ENCODE peak calls at places on chromosome 19, in four cellular contexts. I, F, H and J are unnamed samples.

GRCh38 chr19:33809960-33810359 is 13.3 kb downstream of the KCTD15 start:
- DNase-seq in I (no peak), F (peak), H (no peak), J (peak)

GRCh38 chr19:46489445-46490272 is 6.0 kb downstream of the PNMA8B start:
- DNase-seq in I (peak), F (peak), H (no peak), J (peak)

GRCh38 chr19:54882758-54883157 is 8.7 kb downstream of the FCAR start:
- DNase-seq in I (peak), F (no peak), H (no peak), J (no peak)

GRCh38 chr19:38836438-38837303 is 5.1 kb upstream of the ECH1 start:
- DNase-seq in I (no peak), F (no peak), H (no peak), J (no peak)

GRCh38 chr19:9431475-9431874 is 3.9 kb downstream of the ZNF266 start:
- DNase-seq in I (peak), F (peak), H (peak), J (peak)

GRCh38 chr19:50516456-50516855 is 2.7 kb upstream of the ASPDH start:
- DNase-seq in I (no peak), F (no peak), H (no peak), J (no peak)

GRCh38 chr19:42560731-42561130 is 32.5 kb upstream of the CEACAM1 start:
- DNase-seq in I (no peak), F (no peak), H (no peak), J (no peak)

GRCh38 chr19:19782783-19783182 is 38.8 kb downstream of the ZNF506 start:
- DNase-seq in I (no peak), F (no peak), H (no peak), J (no peak)

GRCh38 chr19:1038995-1039645 is 787 bp upstream of the ABCA7 start:
- DNase-seq in I (no peak), F (peak), H (no peak), J (peak)

GRCh38 chr19:40191836-40192646 is 815 bp downstream of the MAP3K10 start:
- DNase-seq in I (peak), F (peak), H (peak), J (peak)

GRCh38 chr19:31306006-31306753 is 43.1 kb downstream of the TSHZ3 start:
- DNase-seq in I (no peak), F (no peak), H (no peak), J (no peak)

GRCh38 chr19:43700368-43701015 is 15.4 kb upstream of the IRGC start:
- DNase-seq in I (peak), F (peak), H (no peak), J (peak)

GRCh38 chr19:12828494-12828893 is 5.9 kb downstream of the RTBDN start:
- DNase-seq in I (peak), F (no peak), H (no peak), J (no peak)

GRCh38 chr19:16899566-16900075 is 10.8 kb downstream of the F2RL3 start:
- DNase-seq in I (peak), F (peak), H (no peak), J (no peak)

GRCh38 chr19:57096640-57097361 is 23.0 kb upstream of the USP29 start:
- DNase-seq in I (no peak), F (no peak), H (no peak), J (no peak)

GRCh38 chr19:4638330-4638729 is 986 bp upstream of the TNFAIP8L1 start:
- DNase-seq in I (no peak), F (no peak), H (no peak), J (no peak)

GRCh38 chr19:39802958-39803357 is 24.3 kb downstream of the LEUTX start:
- DNase-seq in I (peak), F (no peak), H (no peak), J (no peak)

GRCh38 chr19:14168993-14169392 is 32.6 kb upstream of the ASF1B start:
- DNase-seq in I (no peak), F (no peak), H (no peak), J (no peak)

GRCh38 chr19:33665776-33666175 is 44.0 kb downstream of the CHST8 start:
- DNase-seq in I (no peak), F (no peak), H (no peak), J (no peak)

GRCh38 chr19:34365463-34366401 is 736 bp downstream of the GPI start:
- DNase-seq in I (peak), F (peak), H (no peak), J (peak)

GRCh38 chr19:33344210-33344609 is 29.3 kb upstream of the CEBPG start:
- DNase-seq in I (peak), F (no peak), H (peak), J (no peak)

GRCh38 chr19:8023371-8023770 is 17.9 kb upstream of the ELAVL1 start:
- DNase-seq in I (no peak), F (no peak), H (no peak), J (no peak)

GRCh38 chr19:16202320-16203255 is 4.9 kb downstream of the AP1M1 start:
- DNase-seq in I (no peak), F (no peak), H (no peak), J (no peak)

GRCh38 chr19:3631053-3631861 is 4.7 kb upstream of the CACTIN start:
- DNase-seq in I (no peak), F (no peak), H (no peak), J (no peak)

GRCh38 chr19:3623716-3624115 is 2.9 kb downstream of the CACTIN start:
- DNase-seq in I (no peak), F (no peak), H (no peak), J (no peak)

GRCh38 chr19:3625996-3626472 is 556 bp downstream of the CACTIN start:
- DNase-seq in I (peak), F (peak), H (no peak), J (no peak)

GRCh38 chr19:3626473-3627350 is at the start of gene CACTIN:
- DNase-seq in I (peak), F (peak), H (peak), J (peak)

DNA sequence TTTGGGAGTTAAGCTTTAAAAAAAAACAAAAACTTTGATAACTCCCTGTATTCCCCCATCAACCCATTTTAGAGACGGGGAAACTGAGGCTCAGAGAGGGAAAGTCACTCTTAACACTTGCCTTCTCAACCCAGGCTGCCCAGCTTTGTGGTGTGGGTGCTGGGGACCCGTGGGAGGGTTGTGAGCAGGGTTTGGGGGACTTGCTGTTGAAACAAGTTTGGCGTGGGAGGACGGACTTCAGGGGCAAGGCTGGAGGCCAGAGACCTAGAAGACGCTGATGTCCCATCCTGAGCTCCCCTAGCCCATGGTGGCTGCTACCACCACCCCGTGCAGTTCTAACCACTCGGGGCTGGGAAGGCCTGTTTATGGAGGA is 747 bp upstream of the CACTIN start:
- DNase-seq in I (no peak), F (no peak), H (no peak), J (no peak)
- H2AK5ac ChIP-seq in I (no peak), F (peak), H (peak), J (peak)

GRCh38 chr19:51571599-51571998 is 516 bp downstream of the ZNF175 start:
- DNase-seq in I (peak), F (peak), H (no peak), J (peak)
- H2AK5ac ChIP-seq in I (no peak), F (no peak), H (no peak), J (peak)

GRCh38 chr19:3014135-3014534 is 14.9 kb downstream of the TLE2 start:
- DNase-seq in I (no peak), F (no peak), H (no peak), J (no peak)
- H2AK5ac ChIP-seq in I (no peak), F (no peak), H (no peak), J (no peak)

GRCh38 chr19:3323704-3324103 is 42.7 kb upstream of the NFIC start:
- DNase-seq in I (no peak), F (no peak), H (no peak), J (no peak)

GRCh38 chr19:3322199-3322978 is 44.0 kb upstream of the NFIC start:
- DNase-seq in I (no peak), F (no peak), H (no peak), J (no peak)

GRCh38 chr19:3321696-3322095 is 44.7 kb upstream of the NFIC start:
- DNase-seq in I (no peak), F (no peak), H (no peak), J (no peak)

GRCh38 chr19:3324405-3324856 is 42.0 kb upstream of the NFIC start:
- DNase-seq in I (peak), F (peak), H (no peak), J (no peak)

DNA sequence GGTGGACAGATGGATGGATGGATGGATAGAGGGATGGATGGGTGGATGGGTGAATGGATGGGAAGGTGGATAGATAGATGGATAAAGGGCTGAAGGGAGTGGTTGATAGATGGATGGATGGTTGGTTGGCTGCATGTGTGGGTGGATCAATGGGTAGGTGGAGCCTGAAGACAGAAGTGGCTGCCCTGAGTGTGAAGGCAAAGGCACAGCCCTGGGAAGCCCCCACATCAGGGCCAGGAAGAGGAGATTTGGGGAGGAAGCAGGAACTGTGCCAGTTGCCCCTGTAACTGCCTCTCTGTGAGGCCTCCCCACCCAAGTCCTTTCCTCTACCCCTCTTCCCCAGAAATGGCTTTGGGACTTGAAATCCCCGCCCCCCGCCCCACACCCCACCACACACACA is 43.4 kb upstream of the NFIC start:
- DNase-seq in I (no peak), F (no peak), H (no peak), J (no peak)
- H2AK5ac ChIP-seq in I (no peak), F (no peak), H (no peak), J (no peak)